ENCODE peak calls at places on chromosomes 12 and 14, in nine cellular contexts. One of them, this sample, is unnamed.

GRCh38 chr14:77123381-77124344 is 17.9 kb downstream of the ZDHHC22 start:
- DNase-seq in putamen: peak
- DNase-seq in AG20443: no peak
- DNase-seq in fibroblast of the aortic adventitia: no peak
- DNase-seq in NCI-H1092 treated with DMSO at 0.1 percent for 48 hours: peak
- DNase-seq in activated CD4-positive, CD25-positive, alpha-beta regulatory T cell: no peak
- DNase-seq in H4: no peak
- DNase-seq in HuH-7.5: no peak
- DNase-seq in ovary: no peak
- DNase-seq in this sample: peak

GRCh38 chr14:90970167-90970600 is 90.3 kb downstream of the RPS6KA5 start:
- DNase-seq in putamen: no peak
- DNase-seq in H4: no peak
- DNase-seq in HuH-7.5: no peak
- DNase-seq in NCI-H1092 treated with DMSO at 0.1 percent for 48 hours: no peak
- DNase-seq in activated CD4-positive, CD25-positive, alpha-beta regulatory T cell: no peak
- DNase-seq in ovary: no peak
- DNase-seq in fibroblast of the aortic adventitia: peak
- DNase-seq in AG20443: no peak
- DNase-seq in this sample: no peak

GRCh38 chr12:124804011-124804621 is 59.5 kb downstream of the SCARB1 start:
- DNase-seq in AG20443: peak
- DNase-seq in putamen: peak
- DNase-seq in H4: peak
- DNase-seq in NCI-H1092 treated with DMSO at 0.1 percent for 48 hours: no peak
- DNase-seq in ovary: peak
- DNase-seq in HuH-7.5: peak
- DNase-seq in fibroblast of the aortic adventitia: peak
- DNase-seq in activated CD4-positive, CD25-positive, alpha-beta regulatory T cell: no peak
- DNase-seq in this sample: peak

GRCh38 chr14:101358726-101359125 is 202.6 kb upstream of the DIO3 start:
- DNase-seq in ovary: no peak
- DNase-seq in fibroblast of the aortic adventitia: no peak
- DNase-seq in NCI-H1092 treated with DMSO at 0.1 percent for 48 hours: no peak
- DNase-seq in H4: no peak
- DNase-seq in putamen: no peak
- DNase-seq in AG20443: no peak
- DNase-seq in HuH-7.5: no peak
- DNase-seq in activated CD4-positive, CD25-positive, alpha-beta regulatory T cell: no peak
- DNase-seq in this sample: no peak

GRCh38 chr12:121839993-121840761 is 18.5 kb downstream of the HPD start:
- DNase-seq in NCI-H1092 treated with DMSO at 0.1 percent for 48 hours: no peak
- DNase-seq in ovary: no peak
- DNase-seq in fibroblast of the aortic adventitia: no peak
- DNase-seq in AG20443: no peak
- DNase-seq in activated CD4-positive, CD25-positive, alpha-beta regulatory T cell: no peak
- DNase-seq in putamen: no peak
- DNase-seq in H4: no peak
- DNase-seq in HuH-7.5: no peak
- DNase-seq in this sample: no peak

GRCh38 chr12:2288875-2289274 is 236.1 kb downstream of the CACNA1C start:
- DNase-seq in fibroblast of the aortic adventitia: no peak
- DNase-seq in HuH-7.5: no peak
- DNase-seq in NCI-H1092 treated with DMSO at 0.1 percent for 48 hours: peak
- DNase-seq in AG20443: no peak
- DNase-seq in putamen: no peak
- DNase-seq in ovary: no peak
- DNase-seq in H4: no peak
- DNase-seq in activated CD4-positive, CD25-positive, alpha-beta regulatory T cell: no peak
- DNase-seq in this sample: peak

GRCh38 chr14:23604675-23605170 is 26.1 kb upstream of the JPH4 start:
- DNase-seq in HuH-7.5: no peak
- DNase-seq in NCI-H1092 treated with DMSO at 0.1 percent for 48 hours: no peak
- DNase-seq in activated CD4-positive, CD25-positive, alpha-beta regulatory T cell: no peak
- DNase-seq in ovary: no peak
- DNase-seq in fibroblast of the aortic adventitia: no peak
- DNase-seq in H4: no peak
- DNase-seq in putamen: no peak
- DNase-seq in AG20443: no peak
- DNase-seq in this sample: no peak

GRCh38 chr14:31128601-31129526 is 78.7 kb downstream of the HECTD1 start:
- DNase-seq in H4: no peak
- DNase-seq in activated CD4-positive, CD25-positive, alpha-beta regulatory T cell: no peak
- DNase-seq in putamen: peak
- DNase-seq in HuH-7.5: no peak
- DNase-seq in AG20443: no peak
- DNase-seq in fibroblast of the aortic adventitia: no peak
- DNase-seq in NCI-H1092 treated with DMSO at 0.1 percent for 48 hours: no peak
- DNase-seq in ovary: no peak
- DNase-seq in this sample: no peak

GRCh38 chr12:76033116-76034001 is 1.8 kb upstream of the PHLDA1 start:
- DNase-seq in fibroblast of the aortic adventitia: peak
- DNase-seq in putamen: no peak
- DNase-seq in H4: no peak
- DNase-seq in HuH-7.5: no peak
- DNase-seq in ovary: no peak
- DNase-seq in AG20443: peak
- DNase-seq in NCI-H1092 treated with DMSO at 0.1 percent for 48 hours: no peak
- DNase-seq in activated CD4-positive, CD25-positive, alpha-beta regulatory T cell: no peak
- DNase-seq in this sample: no peak

GRCh38 chr12:76685246-76685678 is 78.7 kb upstream of the ZDHHC17 start:
- DNase-seq in fibroblast of the aortic adventitia: peak
- DNase-seq in AG20443: peak
- DNase-seq in activated CD4-positive, CD25-positive, alpha-beta regulatory T cell: no peak
- DNase-seq in H4: no peak
- DNase-seq in ovary: peak
- DNase-seq in HuH-7.5: no peak
- DNase-seq in NCI-H1092 treated with DMSO at 0.1 percent for 48 hours: peak
- DNase-seq in putamen: peak
- DNase-seq in this sample: no peak

GRCh38 chr12:111775205-111776193 is 8.8 kb downstream of the ALDH2 start:
- DNase-seq in NCI-H1092 treated with DMSO at 0.1 percent for 48 hours: peak
- DNase-seq in AG20443: no peak
- DNase-seq in HuH-7.5: peak
- DNase-seq in ovary: peak
- DNase-seq in putamen: peak
- DNase-seq in activated CD4-positive, CD25-positive, alpha-beta regulatory T cell: no peak
- DNase-seq in H4: peak
- DNase-seq in fibroblast of the aortic adventitia: peak
- DNase-seq in this sample: no peak

GRCh38 chr12:71438670-71439361 is 782 bp upstream of the LGR5 start:
- DNase-seq in fibroblast of the aortic adventitia: peak
- DNase-seq in AG20443: peak
- DNase-seq in activated CD4-positive, CD25-positive, alpha-beta regulatory T cell: no peak
- DNase-seq in putamen: no peak
- DNase-seq in NCI-H1092 treated with DMSO at 0.1 percent for 48 hours: peak
- DNase-seq in HuH-7.5: peak
- DNase-seq in ovary: no peak
- DNase-seq in H4: peak
- DNase-seq in this sample: peak

GRCh38 chr14:71725802-71726638 is 206.2 kb upstream of the RGS6 start:
- DNase-seq in putamen: peak
- DNase-seq in H4: peak
- DNase-seq in fibroblast of the aortic adventitia: peak
- DNase-seq in AG20443: peak
- DNase-seq in NCI-H1092 treated with DMSO at 0.1 percent for 48 hours: no peak
- DNase-seq in HuH-7.5: no peak
- DNase-seq in ovary: no peak
- DNase-seq in activated CD4-positive, CD25-positive, alpha-beta regulatory T cell: no peak
- DNase-seq in this sample: no peak

GRCh38 chr14:33254876-33255275 is 316.2 kb downstream of the NPAS3 start:
- DNase-seq in H4: no peak
- DNase-seq in putamen: no peak
- DNase-seq in AG20443: no peak
- DNase-seq in fibroblast of the aortic adventitia: peak
- DNase-seq in NCI-H1092 treated with DMSO at 0.1 percent for 48 hours: no peak
- DNase-seq in HuH-7.5: no peak
- DNase-seq in activated CD4-positive, CD25-positive, alpha-beta regulatory T cell: no peak
- DNase-seq in ovary: no peak
- DNase-seq in this sample: no peak

GRCh38 chr12:80100566-80100965 is 1.2 kb downstream of the OTOGL start:
- DNase-seq in H4: no peak
- DNase-seq in activated CD4-positive, CD25-positive, alpha-beta regulatory T cell: no peak
- DNase-seq in ovary: no peak
- DNase-seq in fibroblast of the aortic adventitia: peak
- DNase-seq in AG20443: peak
- DNase-seq in putamen: no peak
- DNase-seq in HuH-7.5: no peak
- DNase-seq in NCI-H1092 treated with DMSO at 0.1 percent for 48 hours: no peak
- DNase-seq in this sample: no peak

GRCh38 chr12:25771062-25771461 is 187.4 kb upstream of the RASSF8 start:
- DNase-seq in HuH-7.5: no peak
- DNase-seq in NCI-H1092 treated with DMSO at 0.1 percent for 48 hours: no peak
- DNase-seq in H4: no peak
- DNase-seq in fibroblast of the aortic adventitia: peak
- DNase-seq in activated CD4-positive, CD25-positive, alpha-beta regulatory T cell: no peak
- DNase-seq in ovary: no peak
- DNase-seq in putamen: no peak
- DNase-seq in AG20443: no peak
- DNase-seq in this sample: no peak

GRCh38 chr12:62866451-62867082 is 68.4 kb downstream of the PPM1H start:
- DNase-seq in ovary: no peak
- DNase-seq in HuH-7.5: peak
- DNase-seq in AG20443: peak
- DNase-seq in fibroblast of the aortic adventitia: peak
- DNase-seq in H4: peak
- DNase-seq in putamen: no peak
- DNase-seq in activated CD4-positive, CD25-positive, alpha-beta regulatory T cell: no peak
- DNase-seq in NCI-H1092 treated with DMSO at 0.1 percent for 48 hours: no peak
- DNase-seq in this sample: no peak

GRCh38 chr12:100566887-100567637 is 6.4 kb upstream of the GAS2L3 start:
- DNase-seq in AG20443: peak
- DNase-seq in H4: peak
- DNase-seq in HuH-7.5: no peak
- DNase-seq in NCI-H1092 treated with DMSO at 0.1 percent for 48 hours: no peak
- DNase-seq in putamen: peak
- DNase-seq in fibroblast of the aortic adventitia: peak
- DNase-seq in ovary: no peak
- DNase-seq in activated CD4-positive, CD25-positive, alpha-beta regulatory T cell: no peak
- DNase-seq in this sample: no peak

GRCh38 chr12:92702754-92703679 is at the start of gene PLEKHG7:
- DNase-seq in fibroblast of the aortic adventitia: no peak
- DNase-seq in H4: no peak
- DNase-seq in AG20443: no peak
- DNase-seq in HuH-7.5: peak
- DNase-seq in NCI-H1092 treated with DMSO at 0.1 percent for 48 hours: no peak
- DNase-seq in ovary: no peak
- DNase-seq in activated CD4-positive, CD25-positive, alpha-beta regulatory T cell: no peak
- DNase-seq in putamen: no peak
- DNase-seq in this sample: no peak

GRCh38 chr14:77660754-77661153 is 44.3 kb upstream of the SPTLC2 start:
- DNase-seq in H4: no peak
- DNase-seq in ovary: no peak
- DNase-seq in HuH-7.5: no peak
- DNase-seq in NCI-H1092 treated with DMSO at 0.1 percent for 48 hours: peak
- DNase-seq in activated CD4-positive, CD25-positive, alpha-beta regulatory T cell: no peak
- DNase-seq in fibroblast of the aortic adventitia: no peak
- DNase-seq in putamen: peak
- DNase-seq in AG20443: no peak
- DNase-seq in this sample: peak

GRCh38 chr12:114221136-114221838 is 184.7 kb downstream of the TBX5 start:
- DNase-seq in putamen: no peak
- DNase-seq in NCI-H1092 treated with DMSO at 0.1 percent for 48 hours: no peak
- DNase-seq in fibroblast of the aortic adventitia: peak
- DNase-seq in AG20443: no peak
- DNase-seq in ovary: no peak
- DNase-seq in H4: peak
- DNase-seq in HuH-7.5: no peak
- DNase-seq in activated CD4-positive, CD25-positive, alpha-beta regulatory T cell: no peak
- DNase-seq in this sample: no peak

GRCh38 chr14:100383727-100384158 is 60.6 kb downstream of the SLC25A47 start:
- DNase-seq in fibroblast of the aortic adventitia: peak
- DNase-seq in ovary: peak
- DNase-seq in AG20443: peak
- DNase-seq in putamen: peak
- DNase-seq in H4: peak
- DNase-seq in NCI-H1092 treated with DMSO at 0.1 percent for 48 hours: peak
- DNase-seq in activated CD4-positive, CD25-positive, alpha-beta regulatory T cell: no peak
- DNase-seq in HuH-7.5: peak
- DNase-seq in this sample: peak

GRCh38 chr12:44509471-44509870 is 366.6 kb downstream of the NELL2 start:
- DNase-seq in fibroblast of the aortic adventitia: no peak
- DNase-seq in NCI-H1092 treated with DMSO at 0.1 percent for 48 hours: no peak
- DNase-seq in putamen: no peak
- DNase-seq in activated CD4-positive, CD25-positive, alpha-beta regulatory T cell: no peak
- DNase-seq in HuH-7.5: no peak
- DNase-seq in ovary: no peak
- DNase-seq in H4: no peak
- DNase-seq in AG20443: peak
- DNase-seq in this sample: no peak

GRCh38 chr12:12349711-12350665 is at the start of gene MANSC1:
- DNase-seq in H4: no peak
- DNase-seq in HuH-7.5: peak
- DNase-seq in AG20443: peak
- DNase-seq in putamen: peak
- DNase-seq in ovary: peak
- DNase-seq in fibroblast of the aortic adventitia: peak
- DNase-seq in activated CD4-positive, CD25-positive, alpha-beta regulatory T cell: peak
- DNase-seq in NCI-H1092 treated with DMSO at 0.1 percent for 48 hours: peak
- DNase-seq in this sample: no peak

GRCh38 chr12:6235906-6236640 is 35.9 kb downstream of the CD9 start:
- DNase-seq in ovary: no peak
- DNase-seq in H4: no peak
- DNase-seq in NCI-H1092 treated with DMSO at 0.1 percent for 48 hours: no peak
- DNase-seq in AG20443: no peak
- DNase-seq in HuH-7.5: no peak
- DNase-seq in activated CD4-positive, CD25-positive, alpha-beta regulatory T cell: no peak
- DNase-seq in fibroblast of the aortic adventitia: no peak
- DNase-seq in putamen: no peak
- DNase-seq in this sample: no peak

GRCh38 chr14:34365309-34365915 is 96.6 kb downstream of the SPTSSA start:
- DNase-seq in H4: no peak
- DNase-seq in HuH-7.5: no peak
- DNase-seq in ovary: no peak
- DNase-seq in putamen: no peak
- DNase-seq in activated CD4-positive, CD25-positive, alpha-beta regulatory T cell: no peak
- DNase-seq in fibroblast of the aortic adventitia: peak
- DNase-seq in NCI-H1092 treated with DMSO at 0.1 percent for 48 hours: peak
- DNase-seq in AG20443: no peak
- DNase-seq in this sample: no peak

GRCh38 chr12:77118696-77119095 is 53.3 kb upstream of the E2F7 start:
- DNase-seq in fibroblast of the aortic adventitia: no peak
- DNase-seq in ovary: no peak
- DNase-seq in NCI-H1092 treated with DMSO at 0.1 percent for 48 hours: no peak
- DNase-seq in AG20443: no peak
- DNase-seq in activated CD4-positive, CD25-positive, alpha-beta regulatory T cell: no peak
- DNase-seq in putamen: no peak
- DNase-seq in HuH-7.5: no peak
- DNase-seq in H4: no peak
- DNase-seq in this sample: no peak

GRCh38 chr14:20781805-20782204 is 737 bp downstream of the RNASE6 start:
- DNase-seq in ovary: no peak
- DNase-seq in putamen: no peak
- DNase-seq in fibroblast of the aortic adventitia: no peak
- DNase-seq in HuH-7.5: no peak
- DNase-seq in H4: no peak
- DNase-seq in AG20443: no peak
- DNase-seq in activated CD4-positive, CD25-positive, alpha-beta regulatory T cell: no peak
- DNase-seq in NCI-H1092 treated with DMSO at 0.1 percent for 48 hours: no peak
- DNase-seq in this sample: no peak

GRCh38 chr14:53840444-53840843 is 116.2 kb downstream of the BMP4 start:
- DNase-seq in activated CD4-positive, CD25-positive, alpha-beta regulatory T cell: no peak
- DNase-seq in putamen: no peak
- DNase-seq in HuH-7.5: no peak
- DNase-seq in NCI-H1092 treated with DMSO at 0.1 percent for 48 hours: no peak
- DNase-seq in fibroblast of the aortic adventitia: no peak
- DNase-seq in H4: no peak
- DNase-seq in AG20443: no peak
- DNase-seq in ovary: no peak
- DNase-seq in this sample: no peak

GRCh38 chr14:102085503-102085902 is 1.3 kb downstream of the HSP90AA1 start:
- DNase-seq in AG20443: no peak
- DNase-seq in fibroblast of the aortic adventitia: no peak
- DNase-seq in NCI-H1092 treated with DMSO at 0.1 percent for 48 hours: no peak
- DNase-seq in putamen: no peak
- DNase-seq in activated CD4-positive, CD25-positive, alpha-beta regulatory T cell: no peak
- DNase-seq in HuH-7.5: no peak
- DNase-seq in ovary: no peak
- DNase-seq in H4: no peak
- DNase-seq in this sample: no peak

GRCh38 chr14:94356379-94357056 is 31.9 kb downstream of the SERPINA1 start:
- DNase-seq in activated CD4-positive, CD25-positive, alpha-beta regulatory T cell: no peak
- DNase-seq in H4: no peak
- DNase-seq in AG20443: peak
- DNase-seq in HuH-7.5: no peak
- DNase-seq in putamen: no peak
- DNase-seq in ovary: no peak
- DNase-seq in NCI-H1092 treated with DMSO at 0.1 percent for 48 hours: no peak
- DNase-seq in fibroblast of the aortic adventitia: no peak
- DNase-seq in this sample: no peak